ENCODE peak calls at places on chromosomes 1 and 21, in six cellular contexts. K, H, X, T, L and P are unnamed samples.

GRCh38 chr1:27122652-27123051 is 32.3 kb downstream of the SLC9A1 start:
- DNase-seq in K (no peak), H (peak), X (peak), T (no peak), L (no peak), P (peak)

GRCh38 chr1:72516826-72517225 is 234.5 kb upstream of the NEGR1 start:
- DNase-seq in K (no peak), H (no peak), X (no peak), T (no peak), L (no peak), P (no peak)

GRCh38 chr1:41322835-41323234 is 38.4 kb upstream of the FOXO6 start:
- DNase-seq in K (peak), H (no peak), X (peak), T (peak), L (peak), P (peak)

GRCh38 chr1:53415432-53415831 is 43.8 kb upstream of the DMRTB1 start:
- DNase-seq in K (no peak), H (no peak), X (no peak), T (no peak), L (peak), P (peak)

GRCh38 chr1:183291802-183292515 is 105.9 kb downstream of the LAMC2 start:
- DNase-seq in K (no peak), H (peak), X (peak), T (no peak), L (peak), P (peak)

GRCh38 chr1:175088523-175088922 is 20.9 kb downstream of the TNN start:
- DNase-seq in K (no peak), H (no peak), X (no peak), T (no peak), L (no peak), P (no peak)

GRCh38 chr21:43961382-43961909 is 50.7 kb upstream of the TRAPPC10 start:
- DNase-seq in K (no peak), H (no peak), X (no peak), T (no peak), L (no peak), P (no peak)

GRCh38 chr1:215710340-215710971 is 143.4 kb downstream of the KCTD3 start:
- DNase-seq in K (peak), H (peak), X (peak), T (peak), L (peak), P (peak)

GRCh38 chr1:8077120-8077573 is 51.0 kb upstream of the ERRFI1 start:
- DNase-seq in K (peak), H (peak), X (peak), T (no peak), L (no peak), P (peak)

GRCh38 chr1:159577446-159577845 is 10.2 kb upstream of the APCS start:
- DNase-seq in K (no peak), H (no peak), X (no peak), T (no peak), L (no peak), P (no peak)

GRCh38 chr1:24635195-24635843 is 7.8 kb upstream of the SRRM1 start:
- DNase-seq in K (no peak), H (peak), X (peak), T (peak), L (no peak), P (peak)

GRCh38 chr1:205046870-205047269 is 3.9 kb downstream of the CNTN2 start:
- DNase-seq in K (no peak), H (no peak), X (no peak), T (no peak), L (no peak), P (no peak)

GRCh38 chr1:155485945-155486344 is 76.7 kb downstream of the ASH1L start:
- DNase-seq in K (no peak), H (no peak), X (no peak), T (no peak), L (no peak), P (no peak)

GRCh38 chr1:154386643-154387352 is 18.3 kb upstream of the IL6R start:
- DNase-seq in K (no peak), H (no peak), X (no peak), T (no peak), L (no peak), P (no peak)

GRCh38 chr21:17537299-17537698 is 24.5 kb downstream of the CXADR start:
- DNase-seq in K (no peak), H (no peak), X (peak), T (no peak), L (no peak), P (peak)

GRCh38 chr1:155522069-155522468 is 40.5 kb downstream of the ASH1L start:
- DNase-seq in K (no peak), H (no peak), X (no peak), T (no peak), L (no peak), P (no peak)

GRCh38 chr1:44819594-44820327 is 11.4 kb downstream of the BTBD19 start:
- DNase-seq in K (peak), H (peak), X (peak), T (peak), L (peak), P (peak)

GRCh38 chr1:85201340-85202091 is 700 bp upstream of the SYDE2 start:
- DNase-seq in K (peak), H (peak), X (peak), T (peak), L (peak), P (peak)

GRCh38 chr1:115300087-115300856 is 37.8 kb downstream of the NGF start:
- DNase-seq in K (no peak), H (peak), X (peak), T (peak), L (no peak), P (peak)

GRCh38 chr1:16440150-16440479 is 409 bp upstream of the NECAP2 start:
- DNase-seq in K (no peak), H (no peak), X (no peak), T (no peak), L (no peak), P (no peak)

GRCh38 chr1:70290248-70290647 is 64.3 kb downstream of the ANKRD13C start:
- DNase-seq in K (no peak), H (peak), X (peak), T (no peak), L (no peak), P (no peak)

GRCh38 chr1:14296795-14297194 is 301.7 kb upstream of the KAZN start:
- DNase-seq in K (no peak), H (peak), X (no peak), T (no peak), L (no peak), P (peak)

GRCh38 chr1:4172659-4173599 is 272.9 kb upstream of the C1orf174 start:
- DNase-seq in K (peak), H (no peak), X (no peak), T (no peak), L (peak), P (peak)

GRCh38 chr1:54583868-54584267 is 35.8 kb downstream of the ACOT11 start:
- DNase-seq in K (no peak), H (no peak), X (no peak), T (no peak), L (no peak), P (no peak)

GRCh38 chr1:54105736-54106269 is 47.0 kb downstream of the CDCP2 start:
- DNase-seq in K (peak), H (no peak), X (peak), T (no peak), L (peak), P (no peak)

GRCh38 chr1:6444377-6444776 is 19.8 kb downstream of the ESPN start:
- DNase-seq in K (no peak), H (no peak), X (no peak), T (no peak), L (no peak), P (no peak)
- H2BK15ac ChIP-seq in K (no peak), H (no peak), X (no peak), T (peak), L (no peak), P (no peak)

GRCh38 chr1:227901239-227901905 is 46.4 kb downstream of the WNT9A start:
- DNase-seq in K (peak), H (no peak), X (no peak), T (no peak), L (peak), P (no peak)
- H2BK15ac ChIP-seq in K (no peak), H (no peak), X (no peak), T (peak), L (peak), P (no peak)

GRCh38 chr1:34869754-34870153 is 10.2 kb upstream of the SMIM12 start:
- DNase-seq in K (no peak), H (no peak), X (no peak), T (no peak), L (no peak), P (no peak)

GRCh38 chr1:34871443-34872132 is 12.0 kb upstream of the SMIM12 start:
- DNase-seq in K (no peak), H (no peak), X (no peak), T (no peak), L (no peak), P (no peak)

GRCh38 chr1:34868230-34869049 is 8.9 kb upstream of the SMIM12 start:
- DNase-seq in K (no peak), H (no peak), X (no peak), T (no peak), L (no peak), P (no peak)

GRCh38 chr1:34872133-34872503 is 12.6 kb upstream of the SMIM12 start:
- DNase-seq in K (no peak), H (no peak), X (no peak), T (no peak), L (no peak), P (no peak)

DNA sequence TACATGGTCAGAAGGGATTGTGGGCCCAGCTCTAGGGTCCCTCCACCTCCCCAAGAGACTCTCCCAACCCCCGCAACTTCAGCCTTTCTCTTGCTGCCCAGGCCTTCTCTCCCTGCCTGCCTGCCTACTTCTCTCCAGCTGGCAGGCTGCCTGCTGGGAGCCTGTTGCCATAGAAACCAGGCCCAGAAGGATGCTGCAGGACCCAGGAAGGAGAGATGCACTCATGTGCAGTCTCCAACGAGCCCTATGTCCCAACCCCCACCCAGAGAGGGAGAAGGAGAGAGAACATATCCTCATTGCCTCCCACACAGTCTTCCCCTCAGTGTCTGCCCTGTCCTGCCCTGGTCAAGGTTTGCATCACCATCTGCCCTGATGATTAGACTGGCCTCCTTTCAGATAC is 10.8 kb upstream of the SMIM12 start:
- DNase-seq in K (no peak), H (no peak), X (no peak), T (no peak), L (no peak), P (no peak)
- H2BK15ac ChIP-seq in K (no peak), H (no peak), X (no peak), T (no peak), L (no peak), P (no peak)

DNA sequence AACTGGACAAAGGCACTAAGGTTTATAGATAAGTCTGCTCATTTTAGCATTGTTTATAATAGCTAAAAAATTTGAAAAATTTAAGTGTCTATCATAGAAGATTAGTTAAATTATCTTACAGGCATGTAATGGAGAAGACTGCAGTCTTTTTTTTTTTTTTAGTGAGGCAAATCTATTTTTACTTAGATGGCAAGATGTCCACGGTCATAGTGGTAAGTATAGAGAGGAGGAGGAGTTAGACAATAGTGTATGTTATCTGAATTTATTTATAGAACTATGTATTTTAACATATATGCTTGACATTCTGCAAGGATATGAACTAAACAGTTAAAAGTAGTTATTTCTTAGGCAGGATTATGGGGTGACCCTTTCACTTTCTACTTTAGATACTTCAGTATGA is 149.0 kb downstream of the SYT2 start:
- DNase-seq in K (no peak), H (no peak), X (no peak), T (no peak), L (no peak), P (no peak)
- H2BK15ac ChIP-seq in K (no peak), H (no peak), X (no peak), T (no peak), L (no peak), P (no peak)

GRCh38 chr1:197800379-197801110 is 25.3 kb upstream of the DENND1B start:
- DNase-seq in K (no peak), H (no peak), X (no peak), T (no peak), L (no peak), P (no peak)
- H2BK15ac ChIP-seq in K (no peak), H (no peak), X (no peak), T (peak), L (peak), P (no peak)

DNA sequence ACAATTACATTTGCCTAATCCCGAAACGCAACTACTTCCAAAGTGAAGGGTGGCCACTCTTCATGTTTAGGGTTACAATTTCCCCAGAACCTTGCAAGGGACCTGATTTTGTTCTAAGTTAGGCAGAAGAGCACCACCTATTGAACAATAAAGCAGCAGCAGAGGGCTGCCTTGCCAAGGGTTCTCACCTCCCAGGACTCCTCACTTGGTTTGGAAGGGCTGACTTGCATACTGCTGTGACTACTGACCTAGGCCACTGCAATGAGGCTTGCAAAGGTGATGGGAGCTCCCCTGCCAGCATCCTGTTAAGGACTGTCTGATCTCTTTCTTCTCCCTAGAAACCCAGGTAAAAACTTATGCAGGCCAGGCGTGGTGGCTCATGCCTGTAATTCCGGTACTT is 14.2 kb downstream of the MTOR start:
- DNase-seq in K (peak), H (no peak), X (no peak), T (no peak), L (no peak), P (peak)
- H2BK15ac ChIP-seq in K (no peak), H (no peak), X (no peak), T (no peak), L (no peak), P (no peak)

DNA sequence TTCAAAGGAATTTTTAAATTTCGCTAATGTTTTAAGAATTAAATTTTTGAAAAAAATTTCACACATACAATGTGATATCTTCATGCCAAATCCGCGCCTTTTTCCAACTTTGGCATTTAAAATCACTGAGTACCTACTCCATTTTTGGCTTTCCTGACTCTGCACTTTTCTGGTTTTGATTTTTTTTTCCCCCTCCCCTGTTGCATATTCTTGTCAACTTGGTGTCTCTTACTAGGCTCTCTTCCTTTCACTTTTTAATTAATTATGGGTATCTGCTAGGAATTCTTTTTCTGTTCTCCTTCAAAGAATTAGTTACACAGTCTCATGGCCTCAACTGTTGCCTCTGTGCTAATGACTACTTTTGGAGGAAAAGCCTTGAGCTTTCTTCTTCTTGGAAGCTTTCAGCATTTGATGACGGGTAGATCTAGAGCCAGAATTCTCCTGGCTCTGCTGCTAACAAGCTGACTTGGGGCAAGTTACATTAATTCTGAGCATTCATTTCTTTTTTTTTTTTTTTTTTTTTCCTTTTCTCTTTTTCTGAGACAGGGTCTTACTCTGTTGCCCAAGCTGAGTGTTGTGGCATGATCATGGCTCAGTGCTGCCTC is 1.8 kb downstream of the AGL start:
- DNase-seq in K (no peak), H (no peak), X (no peak), T (no peak), L (no peak), P (no peak)
- H2BK15ac ChIP-seq in K (no peak), H (no peak), X (no peak), T (no peak), L (no peak), P (no peak)

DNA sequence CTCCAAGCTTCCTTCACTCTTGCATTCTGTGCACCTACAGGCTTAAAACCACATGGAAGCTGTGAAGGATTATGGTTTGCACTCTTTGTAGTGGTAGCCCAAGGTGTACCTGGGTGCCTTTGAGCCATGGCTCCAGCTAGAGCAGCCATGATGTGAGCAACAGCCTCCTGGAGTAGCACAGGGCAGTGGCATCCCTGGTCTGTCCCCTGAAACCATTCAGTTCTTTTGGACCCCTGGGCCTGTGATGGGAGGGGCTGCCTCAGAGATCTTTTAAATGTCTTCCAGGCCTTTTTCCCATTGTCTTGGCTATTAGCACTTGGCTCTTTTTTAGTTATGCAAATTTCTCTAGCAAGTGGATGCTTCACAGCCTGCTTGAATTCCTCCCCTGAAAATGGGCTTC is 47.4 kb downstream of the CLCA4 start:
- DNase-seq in K (peak), H (no peak), X (no peak), T (no peak), L (no peak), P (no peak)
- H2BK15ac ChIP-seq in K (no peak), H (no peak), X (no peak), T (no peak), L (no peak), P (no peak)